ENCODE peak calls at places on chromosomes 1 and 21, in seven cellular contexts. A is fibroblast of villous mesenchyme, X is lower leg skin, D is Panc1, J is neural progenitor cell, Y is mesothelial cell of epicardium, V is fibroblast of mammary gland. Z is an unnamed sample.

GRCh38 chr1:173451981-173452380 is 25.2 kb upstream of the PRDX6 start:
- DNase-seq in D (no peak), X (no peak), J (no peak), A (peak), V (peak), Y (no peak), Z (no peak)

GRCh38 chr1:46532498-46533178 is 18.8 kb downstream of the KNCN start:
- DNase-seq in Y (peak), V (peak), J (peak), A (peak), D (no peak), X (no peak), Z (peak)

GRCh38 chr1:182476625-182477024 is 26.7 kb downstream of the RGSL1 start:
- DNase-seq in V (no peak), X (no peak), D (no peak), Y (no peak), A (no peak), J (no peak), Z (no peak)

GRCh38 chr1:19744335-19744743 is 55.4 kb downstream of the TMCO4 start:
- DNase-seq in A (no peak), X (no peak), Y (no peak), D (no peak), J (no peak), V (no peak), Z (no peak)

GRCh38 chr1:207824691-207825090 is 72.8 kb downstream of the CD46 start:
- DNase-seq in X (no peak), A (peak), J (no peak), D (no peak), Y (no peak), V (peak), Z (no peak)

GRCh38 chr21:38439336-38439900 is 58.9 kb downstream of the ERG start:
- DNase-seq in Y (no peak), V (no peak), X (no peak), A (no peak), D (no peak), J (no peak), Z (no peak)

GRCh38 chr1:77044133-77044849 is 174.9 kb downstream of the PIGK start:
- DNase-seq in Y (no peak), D (no peak), J (no peak), A (no peak), V (peak), X (no peak), Z (no peak)

GRCh38 chr1:42324398-42325013 is 10.5 kb downstream of the FOXJ3 start:
- DNase-seq in J (no peak), V (peak), D (no peak), A (no peak), Y (no peak), X (no peak), Z (no peak)

GRCh38 chr1:159849972-159850371 is 12.5 kb downstream of the VSIG8 start:
- DNase-seq in V (peak), Y (no peak), J (no peak), A (peak), D (no peak), X (no peak), Z (no peak)

GRCh38 chr21:31119199-31119598 is 80.9 kb upstream of the KRTAP19-8 start:
- DNase-seq in J (no peak), V (no peak), X (no peak), A (no peak), Y (no peak), D (no peak), Z (no peak)

GRCh38 chr1:16231331-16232315 is 5.4 kb downstream of the CPLANE2 start:
- DNase-seq in D (no peak), V (no peak), X (no peak), J (no peak), Y (no peak), A (no peak), Z (no peak)

GRCh38 chr1:170776147-170776734 is 112.3 kb downstream of the PRRX1 start:
- DNase-seq in A (no peak), D (no peak), V (peak), J (no peak), Y (no peak), X (no peak), Z (no peak)

GRCh38 chr1:199242162-199242561 is 603.3 kb downstream of the PTPRC start:
- DNase-seq in D (no peak), J (no peak), V (no peak), Y (no peak), X (no peak), A (no peak), Z (no peak)

GRCh38 chr1:28340221-28340974 is 11.6 kb downstream of the MED18 start:
- DNase-seq in A (no peak), J (no peak), Y (no peak), V (no peak), X (no peak), D (no peak), Z (no peak)

GRCh38 chr1:94726981-94727685 is 93.0 kb upstream of the SLC44A3 start:
- DNase-seq in J (no peak), D (no peak), V (no peak), X (no peak), A (no peak), Y (no peak), Z (no peak)

GRCh38 chr1:207024202-207025143 is 8.1 kb downstream of the C1orf116 start:
- DNase-seq in J (no peak), X (no peak), A (peak), V (no peak), Y (no peak), D (no peak), Z (no peak)

GRCh38 chr21:17690078-17690494 is 77.4 kb upstream of the BTG3 start:
- DNase-seq in Y (no peak), A (no peak), J (no peak), X (no peak), V (no peak), D (no peak), Z (no peak)

GRCh38 chr21:17693801-17694200 is 81.1 kb upstream of the BTG3 start:
- DNase-seq in J (no peak), D (no peak), V (no peak), X (no peak), A (no peak), Y (no peak), Z (no peak)

DNA sequence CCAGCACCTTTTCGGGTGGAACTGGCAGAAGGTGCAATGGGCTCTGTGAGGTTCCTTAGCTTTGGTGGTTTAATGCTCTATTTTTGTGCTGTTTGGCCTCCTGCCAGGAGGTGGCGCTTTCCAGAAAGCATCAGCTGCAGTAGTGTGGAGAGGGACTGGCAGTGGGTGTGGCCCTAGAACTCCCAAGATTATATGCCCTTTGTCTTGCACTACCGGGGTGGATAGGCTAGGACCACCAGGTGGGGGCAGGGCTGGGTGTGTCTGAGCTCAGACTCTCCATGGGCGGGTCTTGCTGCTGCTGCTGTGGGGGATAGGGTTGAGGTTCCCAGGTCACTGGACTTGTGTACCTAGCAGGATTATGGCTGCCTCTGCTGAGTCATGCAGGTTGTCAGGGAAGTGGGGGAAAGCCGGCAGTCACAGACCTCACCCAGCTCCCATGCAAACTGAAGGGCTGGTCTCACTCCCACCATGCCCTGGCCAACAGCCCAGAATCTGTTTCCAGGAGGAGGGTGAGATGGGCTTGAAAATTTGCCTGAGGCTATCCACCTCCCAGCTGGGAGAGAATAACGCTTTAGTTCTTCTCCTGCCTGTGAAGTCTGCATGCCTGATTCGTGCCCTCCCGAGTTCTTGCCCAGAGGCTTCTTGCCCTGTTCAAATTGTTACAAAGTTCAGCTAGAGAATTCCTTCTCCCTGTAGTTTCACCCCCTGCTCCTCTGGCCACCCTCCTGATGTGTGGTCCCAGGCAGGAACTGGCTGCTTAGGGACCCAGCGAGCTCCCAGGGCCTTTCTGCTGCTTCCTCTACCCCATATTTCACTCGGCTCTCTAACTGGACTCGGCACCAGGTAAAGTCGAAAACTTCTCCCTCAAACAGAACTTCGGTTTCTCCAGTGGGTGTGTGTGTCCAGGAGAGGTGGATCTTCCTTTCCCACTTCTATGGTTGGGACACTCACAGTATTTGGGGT is 76.5 kb upstream of the BTG3 start:
- DNase-seq in Y (peak), V (no peak), D (no peak), X (peak), A (peak), J (no peak), Z (no peak)
- TF ChIP-seq CTCF in Y (peak), V (no peak), D (peak), X (no peak), A (no peak), J (peak), Z (peak)

GRCh38 chr1:239815074-239815473 is 276.6 kb upstream of the FMN2 start:
- DNase-seq in A (no peak), X (no peak), Y (no peak), D (no peak), V (no peak), J (no peak), Z (no peak)

GRCh38 chr1:239817801-239818200 is 273.9 kb upstream of the FMN2 start:
- DNase-seq in J (no peak), V (no peak), Y (no peak), X (no peak), D (no peak), A (no peak), Z (no peak)

GRCh38 chr1:239816090-239816812 is 275.4 kb upstream of the FMN2 start:
- DNase-seq in A (peak), D (peak), X (no peak), Y (peak), J (peak), V (peak), Z (no peak)

GRCh38 chr1:239819756-239820155 is 271.9 kb upstream of the FMN2 start:
- DNase-seq in Y (no peak), D (no peak), V (no peak), A (no peak), X (no peak), J (no peak), Z (no peak)

DNA sequence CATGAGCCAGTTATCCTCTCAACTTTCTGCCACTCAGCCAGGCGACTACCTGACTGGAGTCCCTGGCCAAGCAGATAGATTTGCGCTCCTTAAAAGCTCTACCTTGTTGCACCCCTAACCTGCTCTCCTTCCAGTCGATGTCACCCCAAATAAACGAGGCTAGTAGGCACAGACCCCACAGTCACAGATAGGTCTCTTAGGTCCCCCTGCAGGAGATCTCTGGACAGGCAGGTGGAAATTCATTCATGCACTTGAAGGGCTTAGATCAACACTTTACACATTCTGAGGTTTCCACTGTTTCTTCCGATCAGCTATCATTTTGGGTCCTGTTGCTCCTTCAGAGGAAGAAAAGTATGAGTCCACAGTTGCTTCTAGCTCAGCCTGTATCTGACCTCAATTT is 272.6 kb upstream of the FMN2 start:
- DNase-seq in V (no peak), D (no peak), J (peak), A (no peak), Y (no peak), X (no peak), Z (no peak)
- TF ChIP-seq CTCF in V (no peak), D (no peak), J (peak), A (no peak), Y (no peak), X (no peak), Z (peak)

GRCh38 chr1:9425859-9426258 is 113.4 kb upstream of the SLC25A33 start:
- DNase-seq in A (no peak), D (no peak), X (no peak), V (no peak), Y (no peak), J (no peak), Z (no peak)

GRCh38 chr1:9429369-9429766 is 109.9 kb upstream of the SLC25A33 start:
- DNase-seq in D (no peak), J (no peak), V (no peak), X (no peak), Y (no peak), A (no peak), Z (no peak)

GRCh38 chr1:9426291-9426711 is 113.0 kb upstream of the SLC25A33 start:
- DNase-seq in A (peak), X (no peak), V (no peak), Y (no peak), J (no peak), D (no peak), Z (no peak)

GRCh38 chr1:9427388-9427787 is 111.9 kb upstream of the SLC25A33 start:
- DNase-seq in V (no peak), X (no peak), J (no peak), D (no peak), A (no peak), Y (no peak), Z (no peak)

DNA sequence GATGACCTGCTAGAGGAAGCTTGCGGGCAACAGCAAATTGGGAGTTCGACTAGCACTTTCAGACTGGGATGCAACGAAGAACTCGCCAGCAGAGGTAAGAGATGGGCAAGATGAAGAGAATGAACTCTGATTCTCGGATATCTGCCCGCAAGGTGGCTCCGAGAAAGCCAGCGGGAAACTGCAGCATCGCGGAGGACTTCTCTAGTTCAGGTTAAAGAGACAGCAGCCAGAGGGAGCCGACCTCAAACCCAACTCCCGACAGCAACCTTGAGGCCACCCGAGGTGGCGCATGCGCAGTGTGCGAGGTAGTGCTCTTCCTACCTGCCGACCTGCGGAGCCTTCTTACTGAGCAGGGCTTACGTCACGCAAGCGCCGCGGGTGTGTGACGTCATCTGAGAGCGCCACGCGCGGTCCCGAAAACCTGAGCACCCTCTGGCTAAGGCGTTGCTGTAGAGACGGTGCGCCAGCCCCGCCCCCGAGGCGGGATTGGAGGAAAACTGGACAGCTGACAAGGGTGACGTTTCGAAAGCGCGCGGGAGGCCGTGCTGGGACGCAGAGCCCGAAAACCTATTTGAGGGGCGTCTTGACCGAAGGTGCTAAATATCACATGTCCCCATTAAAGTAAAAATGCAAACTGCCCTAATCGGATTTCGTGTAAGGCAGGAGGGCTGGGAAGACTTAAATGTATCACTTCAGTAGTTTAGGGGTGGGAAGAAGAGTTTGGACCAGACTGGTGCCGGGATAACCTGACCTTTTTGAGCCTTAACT is 110.5 kb upstream of the SLC25A33 start:
- DNase-seq in D (peak), V (peak), J (peak), Y (peak), A (peak), X (peak), Z (peak)
- TF ChIP-seq CTCF in D (no peak), V (no peak), J (peak), Y (no peak), A (peak), X (no peak), Z (peak)

DNA sequence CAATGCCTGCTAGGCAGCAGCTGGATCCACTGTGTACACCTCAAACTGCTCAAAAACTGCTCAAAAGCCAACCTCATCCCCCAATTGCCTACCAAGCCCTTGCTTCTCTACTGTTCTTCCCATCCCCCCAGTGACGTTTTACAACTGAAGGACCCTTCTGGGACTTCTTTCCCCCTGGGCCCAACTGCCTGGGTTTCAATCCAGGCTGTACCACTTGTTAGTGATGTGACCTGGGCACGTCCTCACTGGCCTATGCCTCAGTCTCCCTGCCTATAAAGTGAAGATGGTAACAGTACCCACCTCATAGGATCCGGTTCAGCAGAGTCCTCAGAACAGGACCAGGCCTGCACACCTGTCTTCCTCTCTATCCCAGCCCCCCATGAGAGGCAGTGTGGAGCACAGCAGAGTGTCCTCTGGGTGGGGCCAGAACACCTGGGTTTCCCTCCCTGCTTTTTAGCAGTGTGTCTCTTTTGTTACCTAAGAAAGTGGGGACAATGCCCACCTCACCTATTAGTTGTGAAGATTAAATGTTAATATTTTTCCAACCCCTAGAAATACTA is 1.9 kb upstream of the TEKT2 start:
- DNase-seq in Y (no peak), A (no peak), X (no peak), J (no peak), D (no peak), V (no peak), Z (no peak)
- TF ChIP-seq CTCF in Y (no peak), A (no peak), X (no peak), J (no peak), D (no peak), V (no peak), Z (no peak)

GRCh38 chr1:218463194-218464156 is 118.3 kb downstream of the TGFB2 start:
- DNase-seq in A (peak), D (no peak), J (peak), Y (no peak), X (no peak), V (peak), Z (no peak)

GRCh38 chr1:218461351-218461750 is 116.2 kb downstream of the TGFB2 start:
- DNase-seq in D (no peak), Y (no peak), X (no peak), A (no peak), J (no peak), V (no peak), Z (no peak)

GRCh38 chr1:218460367-218460766 is 115.2 kb downstream of the TGFB2 start:
- DNase-seq in A (peak), D (no peak), J (peak), X (no peak), Y (no peak), V (peak), Z (no peak)

GRCh38 chr1:218462116-218462515 is 117.0 kb downstream of the TGFB2 start:
- DNase-seq in A (no peak), Y (no peak), J (no peak), D (no peak), V (no peak), X (no peak), Z (no peak)

DNA sequence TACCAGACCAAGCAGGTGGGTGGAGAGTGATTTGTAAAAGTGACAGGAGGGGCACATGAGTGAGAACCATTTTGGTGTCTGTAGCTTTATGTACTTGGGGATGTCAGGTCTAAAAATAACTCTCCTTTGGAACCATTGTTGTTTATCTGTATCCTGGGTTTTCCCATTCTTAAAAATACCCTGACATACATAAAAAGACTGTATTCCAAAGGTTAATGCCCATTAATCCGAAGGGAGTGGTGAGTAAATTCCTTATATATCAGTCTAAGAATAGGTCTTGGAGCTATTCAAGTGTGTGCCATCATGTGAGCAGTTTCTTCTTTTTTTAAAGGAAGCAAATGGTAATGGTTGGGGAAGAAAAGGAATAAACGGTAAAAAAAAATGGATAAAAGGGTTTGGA is 117.5 kb downstream of the TGFB2 start:
- DNase-seq in Y (no peak), X (no peak), J (no peak), V (no peak), D (no peak), A (peak), Z (no peak)
- TF ChIP-seq CTCF in Y (no peak), X (no peak), J (no peak), V (no peak), D (no peak), A (no peak), Z (no peak)

DNA sequence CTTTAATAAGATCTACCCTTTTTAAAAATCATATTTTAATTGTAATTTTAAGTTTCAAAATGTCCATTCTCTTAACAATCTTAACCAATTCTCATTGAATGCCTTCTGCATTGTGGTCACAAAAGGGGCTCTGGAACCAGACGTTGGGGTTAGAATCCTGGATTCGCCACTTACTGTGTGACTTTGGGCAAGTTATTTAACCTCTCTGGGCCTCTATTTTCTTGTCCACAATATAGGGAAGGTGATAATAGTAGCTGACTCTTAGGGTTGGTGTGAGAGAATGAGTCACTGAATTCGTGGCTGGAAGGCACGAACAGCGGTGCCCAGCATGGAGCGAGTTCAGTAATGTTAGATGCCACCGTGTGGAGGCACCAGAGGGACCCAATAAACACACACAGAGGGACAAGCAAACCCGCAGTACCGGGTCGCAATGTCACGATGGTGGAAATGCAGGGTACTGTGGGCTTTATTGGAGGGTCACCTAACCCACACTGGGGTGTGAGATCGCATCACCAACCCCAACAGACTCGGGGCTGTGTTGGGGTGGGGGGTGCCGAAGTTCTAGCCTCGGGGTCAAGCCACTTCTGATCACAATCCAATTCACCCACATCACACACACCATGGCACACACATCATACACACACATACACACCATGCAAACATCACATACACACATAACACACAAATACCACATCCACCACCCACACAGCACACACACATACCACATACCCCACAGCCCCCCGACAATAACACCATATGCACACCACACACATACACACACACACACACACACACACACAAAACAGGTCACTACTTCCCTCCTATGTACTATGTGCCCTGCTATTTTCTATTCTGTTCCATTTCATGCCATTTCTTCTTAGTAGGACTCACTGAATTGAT is 27.0 kb upstream of the IFNAR2 start:
- DNase-seq in A (no peak), D (no peak), V (no peak), Y (no peak), X (no peak), J (no peak), Z (no peak)
- TF ChIP-seq CTCF in A (no peak), D (no peak), V (no peak), Y (no peak), X (no peak), J (no peak), Z (no peak)

Z was measured in neural crest cell.